ENCODE peak calls at places on chromosomes 5 and 9, in four cellular contexts. X, E, Z and C are unnamed samples.
A peak's percentile ranks its signal among the peaks of the same experiment; 100 is the strongest.

GRCh38 chr5:68303038-68303738 is 87.6 kb downstream of the PIK3R1 start:
- DNase-seq in X (peak; percentile 55), E (no peak), Z (no peak), C (no peak)

GRCh38 chr9:69549310-69550202 is 122.6 kb downstream of the APBA1 start:
- DNase-seq in X (no peak), E (peak; percentile 30), Z (peak; percentile 45), C (peak; percentile 63)

GRCh38 chr5:5221731-5222130 is 81.6 kb downstream of the ADAMTS16 start:
- DNase-seq in X (no peak), E (no peak), Z (no peak), C (no peak)

GRCh38 chr5:173383711-173384110 is 55.5 kb upstream of the STC2 start:
- DNase-seq in X (no peak), E (no peak), Z (no peak), C (no peak)

GRCh38 chr5:141359790-141360426 is at the start of gene PCDHGB2:
- DNase-seq in X (no peak), E (no peak), Z (peak; percentile 48), C (peak; percentile 14)

GRCh38 chr5:911601-912000 is 18.9 kb downstream of the TRIP13 start:
- DNase-seq in X (no peak), E (no peak), Z (no peak), C (no peak)

GRCh38 chr5:10474521-10475075 is 32.9 kb downstream of the ROPN1L start:
- DNase-seq in X (no peak), E (no peak), Z (no peak), C (no peak)

GRCh38 chr9:132594412-132594811 is 12.0 kb downstream of the BARHL1 start:
- DNase-seq in X (no peak), E (no peak), Z (no peak), C (no peak)

GRCh38 chr5:122972877-122973276 is 63.6 kb downstream of the PPIC start:
- DNase-seq in X (no peak), E (no peak), Z (no peak), C (no peak)

GRCh38 chr9:135100241-135101067 is 13.0 kb downstream of the OLFM1 start:
- DNase-seq in X (no peak), E (no peak), Z (no peak), C (no peak)
- TF ChIP-seq TARDBP in X (no peak), E (no peak), Z (no peak), C (no peak)

GRCh38 chr5:139513852-139514485 is 31.4 kb upstream of the STING1 start:
- DNase-seq in X (no peak), E (no peak), Z (no peak), C (peak; percentile 3)
- TF ChIP-seq FOXM1 in X (no peak), E (no peak), Z (no peak), C (no peak)

GRCh38 chr5:83718195-83718825 is 2.3 kb downstream of the HAPLN1 start:
- DNase-seq in X (no peak), E (peak; percentile 43), Z (peak; percentile 70), C (peak; percentile 53)
- TF ChIP-seq TARDBP in X (no peak), E (no peak), Z (no peak), C (no peak)

GRCh38 chr9:121859646-121860045 is 208.2 kb downstream of the DAB2IP start:
- DNase-seq in X (no peak), E (no peak), Z (no peak), C (no peak)

GRCh38 chr9:121860744-121861143 is 209.3 kb downstream of the DAB2IP start:
- DNase-seq in X (no peak), E (no peak), Z (no peak), C (no peak)

GRCh38 chr9:121857941-121858340 is 206.5 kb downstream of the DAB2IP start:
- DNase-seq in X (no peak), E (no peak), Z (no peak), C (no peak)

GRCh38 chr9:121860213-121860612 is 208.8 kb downstream of the DAB2IP start:
- DNase-seq in X (no peak), E (no peak), Z (no peak), C (no peak)

GRCh38 chr9:121858788-121859187 is 207.4 kb downstream of the DAB2IP start:
- DNase-seq in X (no peak), E (no peak), Z (no peak), C (no peak)
- TF ChIP-seq FOXM1 in X (no peak), E (no peak), Z (no peak), C (no peak)

GRCh38 chr5:103374473-103374963 is 116.0 kb downstream of the MACIR start:
- DNase-seq in X (no peak), E (no peak), Z (no peak), C (no peak)
- TF ChIP-seq TARDBP in X (no peak), E (no peak), Z (no peak), C (no peak)

GRCh38 chr9:89676281-89676680 is 71.5 kb downstream of the GADD45G start:
- DNase-seq in X (no peak), E (no peak), Z (no peak), C (no peak)

GRCh38 chr9:89679006-89679395 is 74.2 kb downstream of the GADD45G start:
- DNase-seq in X (no peak), E (no peak), Z (no peak), C (no peak)

GRCh38 chr9:89679581-89679980 is 74.8 kb downstream of the GADD45G start:
- DNase-seq in X (no peak), E (no peak), Z (no peak), C (no peak)

GRCh38 chr9:89678394-89679005 is 73.7 kb downstream of the GADD45G start:
- DNase-seq in X (no peak), E (no peak), Z (no peak), C (no peak)

DNA sequence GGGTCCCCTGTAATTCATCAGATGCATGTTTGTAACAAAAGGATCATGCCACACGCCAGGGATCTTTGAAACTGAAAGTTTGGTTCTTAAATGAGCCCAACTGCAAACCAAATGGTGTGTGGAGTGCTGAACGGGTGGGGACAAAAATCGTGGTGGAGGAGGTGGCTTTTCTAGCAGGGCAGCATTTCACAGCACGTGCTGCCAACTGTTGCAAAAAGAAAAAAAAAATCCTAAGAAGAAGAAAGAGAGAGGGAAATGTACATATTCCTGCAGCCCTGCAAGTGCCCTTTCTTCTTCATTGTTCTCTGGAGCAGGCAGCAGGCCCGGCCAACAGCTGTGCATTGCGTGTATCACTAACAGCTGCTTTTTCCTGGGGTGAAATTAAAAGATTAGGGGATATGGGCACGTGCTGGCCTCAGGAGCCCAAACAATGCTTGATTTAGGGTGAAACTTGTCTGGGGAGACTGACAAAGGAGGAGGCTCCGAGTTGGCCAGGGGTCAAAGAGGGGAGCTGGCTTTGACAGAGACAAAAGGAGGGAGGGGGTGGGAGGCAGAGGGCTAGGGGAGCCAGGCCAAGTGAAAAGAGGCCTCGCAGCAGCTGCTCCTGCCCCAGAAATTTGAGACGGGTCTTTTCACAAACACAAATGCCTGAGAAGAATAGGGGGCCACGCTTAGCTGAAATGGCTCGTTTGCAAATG is 73.0 kb downstream of the GADD45G start:
- DNase-seq in X (no peak), E (no peak), Z (no peak), C (no peak)
- TF ChIP-seq FOXM1 in X (no peak), E (no peak), Z (no peak), C (no peak)

DNA sequence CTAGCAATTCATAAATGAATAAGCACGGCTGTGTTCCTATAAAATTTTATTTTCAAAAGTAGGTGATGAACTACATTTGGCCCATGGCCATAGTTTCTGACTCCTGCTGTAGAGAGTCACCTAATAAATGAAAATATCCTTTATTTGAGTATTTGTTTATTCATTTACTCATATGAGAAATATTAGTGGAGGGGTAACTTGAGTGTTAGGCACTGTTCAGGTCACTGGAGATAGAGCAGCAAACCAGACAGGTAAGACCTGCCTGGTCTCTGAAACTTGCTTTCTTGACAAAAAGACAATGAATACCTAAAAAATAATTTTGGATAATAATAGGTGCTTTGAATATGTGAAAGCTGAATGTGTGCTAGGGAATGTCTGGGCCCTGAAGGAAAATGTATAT is 68.8 kb downstream of the YIPF5 start:
- DNase-seq in X (no peak), E (no peak), Z (no peak), C (no peak)
- TF ChIP-seq TARDBP in X (no peak), E (no peak), Z (no peak), C (no peak)

DNA sequence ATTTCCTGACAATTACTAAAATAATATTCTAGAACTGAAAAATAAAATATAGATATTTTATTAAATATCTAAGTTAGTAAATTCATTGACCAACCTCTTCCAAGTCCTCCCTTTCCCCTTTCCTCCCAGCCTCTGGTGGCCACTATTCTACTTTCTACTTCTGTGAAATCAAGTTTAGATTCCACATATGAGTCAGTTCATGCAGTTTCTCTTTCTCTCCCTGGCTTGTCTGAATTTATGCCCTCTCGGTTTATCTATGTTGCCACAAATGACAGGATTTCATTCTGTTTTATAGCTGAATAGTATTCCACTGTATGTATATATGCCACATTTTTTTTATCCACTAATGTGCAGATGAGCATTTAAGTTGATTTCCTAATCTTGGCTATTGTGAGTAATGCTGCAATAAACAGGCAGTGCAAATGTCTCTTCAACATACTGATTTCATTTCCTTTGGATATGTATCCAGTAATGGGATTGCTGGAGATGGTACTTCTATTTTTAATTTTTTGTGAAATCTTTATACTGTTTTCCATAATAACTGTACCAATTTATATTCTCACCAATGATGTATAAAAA is 52.3 kb downstream of the WDR36 start:
- DNase-seq in X (peak; percentile 31), E (no peak), Z (no peak), C (no peak)
- TF ChIP-seq FOXM1 in X (no peak), E (no peak), Z (no peak), C (no peak)